ENCODE peak calls at places on chromosomes 7 and 10, in five cellular contexts. G, M, Q, J and S are unnamed samples.

GRCh38 chr7:129969881-129970446 is 17.2 kb upstream of the UBE2H start:
- DNase-seq in Q (peak; percentile 61), G (peak; percentile 93), J (no peak), M (no peak), S (peak; percentile 94)

GRCh38 chr10:30171601-30172000 is 112.2 kb upstream of the JCAD start:
- DNase-seq in M (no peak), G (no peak), Q (no peak), J (no peak), S (no peak)

GRCh38 chr10:47107226-47107625 is 192.8 kb upstream of the GDF10 start:
- DNase-seq in J (no peak), M (no peak), G (no peak), Q (no peak), S (no peak)

GRCh38 chr7:17075601-17076000 is 193.8 kb upstream of the AGR3 start:
- DNase-seq in M (no peak), Q (no peak), J (no peak), G (no peak), S (no peak)

GRCh38 chr10:11175823-11176243 is 158.2 kb downstream of the CELF2 start:
- DNase-seq in Q (no peak), M (no peak), J (no peak), G (no peak), S (no peak)

GRCh38 chr7:2663121-2663886 is 24.7 kb upstream of the AMZ1 start:
- DNase-seq in M (no peak), Q (no peak), G (peak; percentile 65), J (no peak), S (peak; percentile 81)

GRCh38 chr10:77204171-77204570 is 433.4 kb downstream of the KCNMA1 start:
- DNase-seq in J (no peak), Q (no peak), G (no peak), M (no peak), S (no peak)

GRCh38 chr10:69734416-69734796 is 67.3 kb upstream of the COL13A1 start:
- DNase-seq in J (no peak), M (no peak), Q (no peak), G (no peak), S (no peak)

GRCh38 chr7:111390000-111390399 is 172.3 kb downstream of the IMMP2L start:
- DNase-seq in Q (no peak), G (no peak), J (no peak), M (peak; percentile 1), S (no peak)

GRCh38 chr7:87627634-87627994 is 584 bp upstream of the RUNDC3B start:
- DNase-seq in J (peak; percentile 8), M (no peak), G (no peak), Q (no peak), S (no peak)

GRCh38 chr7:146565872-146566271 is 449.3 kb downstream of the CNTNAP2 start:
- DNase-seq in Q (no peak), J (no peak), M (no peak), G (no peak), S (no peak)

GRCh38 chr7:133748443-133749407 is 378.4 kb upstream of the LRGUK start:
- DNase-seq in G (no peak), Q (no peak), M (no peak), J (no peak), S (no peak)

GRCh38 chr7:40659231-40659630 is 524.4 kb downstream of the SUGCT start:
- DNase-seq in Q (no peak), G (no peak), J (no peak), M (no peak), S (no peak)

GRCh38 chr7:108114117-108114841 is 15.9 kb downstream of the LAMB4 start:
- DNase-seq in M (no peak), J (no peak), Q (no peak), G (peak; percentile 58), S (peak; percentile 61)

GRCh38 chr7:151436446-151437162 is 3.3 kb downstream of the CRYGN start:
- DNase-seq in J (no peak), Q (no peak), G (no peak), M (no peak), S (no peak)

GRCh38 chr7:44161371-44161770 is 20.2 kb upstream of the MYL7 start:
- DNase-seq in M (no peak), J (no peak), G (no peak), Q (no peak), S (no peak)

GRCh38 chr7:2864999-2865670 is 21.0 kb upstream of the GNA12 start:
- DNase-seq in J (peak; percentile 70), Q (peak; percentile 72), M (peak; percentile 57), G (peak; percentile 71), S (peak; percentile 78)

GRCh38 chr7:123571684-123572083 is 14.1 kb upstream of the NDUFA5 start:
- DNase-seq in G (no peak), J (no peak), M (no peak), Q (no peak), S (peak; percentile 3)

GRCh38 chr10:17239276-17239660 is 11.2 kb downstream of the VIM start:
- DNase-seq in J (no peak), G (no peak), Q (no peak), M (no peak), S (no peak)

GRCh38 chr10:24307173-24307572 is 98.2 kb downstream of the KIAA1217 start:
- DNase-seq in J (no peak), Q (no peak), M (no peak), G (no peak), S (peak; percentile 20)

GRCh38 chr7:105830405-105831218 is 45.8 kb downstream of the ATXN7L1 start:
- DNase-seq in M (no peak), J (no peak), Q (no peak), G (peak; percentile 96), S (peak; percentile 94)

GRCh38 chr7:80623465-80624252 is 14.8 kb upstream of the CD36 start:
- DNase-seq in G (peak; percentile 5), J (no peak), Q (no peak), M (no peak), S (peak; percentile 17)

GRCh38 chr10:43861966-43862751 is 213.5 kb upstream of the ZNF32 start:
- DNase-seq in G (peak; percentile 93), J (no peak), M (no peak), Q (no peak), S (peak; percentile 77)

GRCh38 chr7:73626814-73627213 is 2.5 kb upstream of the MLXIPL start:
- DNase-seq in M (no peak), J (no peak), G (no peak), Q (no peak), S (no peak)

GRCh38 chr7:108030536-108030935 is 27.6 kb upstream of the LAMB1 start:
- DNase-seq in Q (no peak), M (no peak), J (no peak), G (peak; percentile 40), S (peak; percentile 40)